ENCODE peak calls at places on chromosome 4, in four cellular contexts. Y is BJ; J is naive thymus-derived CD4-positive, alpha-beta T cell; H is AG09309. G is an unnamed sample.

GRCh38 chr4:186659936-186660335 is 63.7 kb downstream of the FAT1 start:
- DNase-seq in Y (no peak), J (no peak), H (no peak), G (no peak)

GRCh38 chr4:55175779-55176231 is 50.4 kb upstream of the KDR start:
- DNase-seq in Y (peak; percentile 67), J (no peak), H (no peak), G (peak; percentile 66)

GRCh38 chr4:52202251-52202779 is 151.2 kb downstream of the SPATA18 start:
- DNase-seq in Y (no peak), J (no peak), H (no peak), G (no peak)

GRCh38 chr4:61984260-61984909 is 784.3 kb downstream of the ADGRL3 start:
- DNase-seq in Y (no peak), J (no peak), H (no peak), G (no peak)

GRCh38 chr4:161936625-161937133 is 227.1 kb downstream of the FSTL5 start:
- DNase-seq in Y (peak; percentile 95), J (no peak), H (peak; percentile 91), G (peak; percentile 95)

GRCh38 chr4:79913581-79913980 is 159.4 kb downstream of the ANTXR2 start:
- DNase-seq in Y (no peak), J (no peak), H (peak; percentile 17), G (no peak)

GRCh38 chr4:26887809-26888208 is 27.2 kb downstream of the STIM2 start:
- DNase-seq in Y (no peak), J (no peak), H (no peak), G (no peak)

GRCh38 chr4:72365016-72365415 is 204.0 kb downstream of the ADAMTS3 start:
- DNase-seq in Y (no peak), J (no peak), H (no peak), G (no peak)

GRCh38 chr4:124526321-124526720 is 186.2 kb downstream of the ANKRD50 start:
- DNase-seq in Y (no peak), J (no peak), H (no peak), G (no peak)

GRCh38 chr4:38562751-38563198 is 101.2 kb upstream of the KLF3 start:
- DNase-seq in Y (no peak), J (no peak), H (no peak), G (peak; percentile 72)

GRCh38 chr4:67929447-67929846 is 33.8 kb downstream of the TMPRSS11A start:
- DNase-seq in Y (no peak), J (no peak), H (no peak), G (peak; percentile 96)

GRCh38 chr4:94961420-94961819 is 203.7 kb downstream of the BMPR1B start:
- DNase-seq in Y (no peak), J (no peak), H (no peak), G (peak; percentile 16)

GRCh38 chr4:115609631-115610030 is 496.2 kb upstream of the NDST4 start:
- DNase-seq in Y (no peak), J (no peak), H (no peak), G (no peak)

GRCh38 chr4:18930487-18930886 is 908.9 kb upstream of the LCORL start:
- DNase-seq in Y (no peak), J (no peak), H (no peak), G (no peak)

GRCh38 chr4:73855406-73855805 is 2.3 kb downstream of the PF4V1 start:
- DNase-seq in Y (no peak), J (no peak), H (no peak), G (peak; percentile 35)

GRCh38 chr4:150515135-150515534 is 66.8 kb upstream of the MAB21L2 start:
- DNase-seq in Y (no peak), J (no peak), H (no peak), G (no peak)

GRCh38 chr4:80731436-80731835 is 299.1 kb upstream of the BMP3 start:
- DNase-seq in Y (no peak), J (no peak), H (no peak), G (peak; percentile 28)

GRCh38 chr4:37715889-37716402 is 29.8 kb upstream of the RELL1 start:
- DNase-seq in Y (no peak), J (no peak), H (no peak), G (peak; percentile 84)

GRCh38 chr4:52958232-52958631 is 96.1 kb downstream of the RASL11B start:
- DNase-seq in Y (peak; percentile 53), J (no peak), H (no peak), G (no peak)

GRCh38 chr4:155331478-155331877 is 45.3 kb downstream of the MAP9 start:
- DNase-seq in Y (no peak), J (no peak), H (no peak), G (no peak)

GRCh38 chr4:6134612-6135220 is 65.6 kb downstream of the JAKMIP1 start:
- DNase-seq in Y (no peak), J (no peak), H (no peak), G (no peak)

GRCh38 chr4:82401600-82401999 is 27.8 kb upstream of the HNRNPD start:
- DNase-seq in Y (no peak), J (no peak), H (no peak), G (peak; percentile 62)

GRCh38 chr4:56448301-56448700 is 12.2 kb downstream of the PAICS start:
- DNase-seq in Y (no peak), J (no peak), H (no peak), G (no peak)

GRCh38 chr4:121139533-121140222 is 24.4 kb downstream of the TNIP3 start:
- DNase-seq in Y (peak; percentile 55), J (peak; percentile 77), H (no peak), G (peak; percentile 53)

GRCh38 chr4:105520819-105521790 is 31.3 kb upstream of the ARHGEF38 start:
- DNase-seq in Y (no peak), J (no peak), H (no peak), G (peak; percentile 61)

GRCh38 chr4:145012841-145013240 is 85.2 kb downstream of the ANAPC10 start:
- DNase-seq in Y (no peak), J (no peak), H (no peak), G (peak; percentile 80)

GRCh38 chr4:1567519-1567807 is 116.7 kb downstream of the FAM53A start:
- DNase-seq in Y (no peak), J (no peak), H (no peak), G (no peak)

GRCh38 chr4:1566838-1567518 is 117.1 kb downstream of the FAM53A start:
- DNase-seq in Y (no peak), J (no peak), H (no peak), G (no peak)

GRCh38 chr4:1563768-1564485 is 120.2 kb downstream of the FAM53A start:
- DNase-seq in Y (no peak), J (no peak), H (no peak), G (no peak)

GRCh38 chr4:1564535-1565375 is 119.4 kb downstream of the FAM53A start:
- DNase-seq in Y (no peak), J (no peak), H (no peak), G (no peak)

GRCh38 chr4:1565598-1566295 is 118.4 kb downstream of the FAM53A start:
- DNase-seq in Y (no peak), J (peak; percentile 29), H (no peak), G (no peak)
- H3K4me3 ChIP-seq in Y (no peak overlapping the region), J (no peak overlapping the region), H (no peak overlapping the region), G (no peak overlapping the region)

DNA sequence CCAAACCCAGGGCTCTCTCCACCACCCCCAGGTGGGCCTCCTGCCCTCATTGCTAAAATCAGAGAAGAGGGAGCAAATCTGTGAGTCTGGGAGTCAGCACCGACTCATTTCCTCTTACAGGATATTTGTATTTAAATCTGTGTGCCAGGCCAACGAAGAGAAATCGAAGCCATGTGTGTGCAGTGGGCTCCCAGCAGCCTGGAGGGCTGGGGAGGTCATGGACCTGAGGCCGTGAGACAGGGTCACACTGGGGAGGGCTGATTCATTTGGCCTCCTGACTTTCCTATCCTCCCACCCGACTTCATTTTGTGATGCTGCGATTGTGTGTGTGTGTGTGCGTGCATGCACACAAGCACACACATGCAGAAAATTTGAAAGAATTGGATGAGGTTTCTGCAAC is 48.6 kb upstream of the STX18 start:
- DNase-seq in Y (no peak), J (no peak), H (no peak), G (peak; percentile 9)
- H3K4me3 ChIP-seq in Y (no peak overlapping the region), J (no peak overlapping the region), H (no peak overlapping the region), G (no peak overlapping the region)

DNA sequence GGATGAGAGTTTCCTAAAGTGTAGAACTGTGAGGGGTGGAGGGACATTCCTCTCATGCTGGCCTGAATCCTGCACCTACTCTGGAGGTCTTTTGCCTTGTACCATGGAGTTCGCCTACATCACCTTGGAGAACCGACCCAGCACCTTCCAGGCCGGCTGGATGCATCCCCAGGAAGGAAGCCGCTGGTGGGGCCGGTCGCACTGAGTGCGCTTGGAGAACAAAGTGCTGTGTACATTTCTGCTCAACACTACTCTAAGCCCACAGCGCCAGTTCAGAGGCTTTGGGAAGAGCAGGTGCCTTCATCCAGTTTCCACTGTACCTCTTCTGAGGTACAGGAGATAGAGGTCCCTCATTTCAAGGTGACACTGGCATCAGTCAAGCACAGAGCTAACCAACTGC is 15.4 kb upstream of the IRF2 start:
- DNase-seq in Y (no peak), J (no peak), H (no peak), G (no peak)
- H3K4me3 ChIP-seq in Y (no peak overlapping the region), J (no peak overlapping the region), H (no peak overlapping the region), G (no peak overlapping the region)

DNA sequence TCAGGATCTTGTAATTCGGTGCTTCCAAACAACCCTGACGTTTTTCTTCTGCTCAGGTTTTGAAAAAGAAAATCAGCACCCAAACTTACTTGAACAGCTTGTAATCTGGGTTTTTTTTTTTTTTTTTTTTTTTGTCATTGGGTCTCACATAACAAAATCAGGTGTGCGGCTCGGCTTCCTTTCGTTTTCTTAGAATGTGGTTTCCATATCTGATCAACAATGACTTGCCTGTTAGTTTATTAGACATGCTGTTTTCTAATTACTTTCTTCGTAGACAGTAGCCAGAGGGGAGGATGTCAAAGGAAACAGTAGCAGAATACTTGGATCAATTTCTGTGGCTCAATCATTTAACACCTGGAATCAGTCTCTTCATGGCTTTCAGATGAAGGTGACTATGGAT is 890 bp upstream of the FREM3 start:
- DNase-seq in Y (no peak), J (no peak), H (no peak), G (no peak)
- H3K4me3 ChIP-seq in Y (no peak overlapping the region), J (no peak overlapping the region), H (no peak overlapping the region), G (no peak overlapping the region)

GRCh38 chr4:70678383-70678999 is 9.8 kb upstream of the UTP3 start:
- DNase-seq in Y (no peak), J (no peak), H (no peak), G (no peak)
- H3K4me3 ChIP-seq in Y (no peak overlapping the region), J (no peak overlapping the region), H (no peak overlapping the region), G (no peak overlapping the region)

GRCh38 chr4:147682755-147683154 is 1.2 kb downstream of the PRMT9 start:
- DNase-seq in Y (no peak), J (no peak), H (no peak), G (no peak)
- H3K4me3 ChIP-seq in Y (no peak overlapping the region), J (peak overlapping the region; percentile 97), H (peak overlapping the region; percentile 85), G (peak overlapping the region; percentile 87)

GRCh38 chr4:108171541-108172230 is 3.0 kb upstream of the LEF1 start:
- DNase-seq in Y (no peak), J (peak; percentile 88), H (no peak), G (no peak)
- H3K4me3 ChIP-seq in Y (no peak overlapping the region), J (peak overlapping the region; percentile 86), H (no peak overlapping the region), G (no peak overlapping the region)

DNA sequence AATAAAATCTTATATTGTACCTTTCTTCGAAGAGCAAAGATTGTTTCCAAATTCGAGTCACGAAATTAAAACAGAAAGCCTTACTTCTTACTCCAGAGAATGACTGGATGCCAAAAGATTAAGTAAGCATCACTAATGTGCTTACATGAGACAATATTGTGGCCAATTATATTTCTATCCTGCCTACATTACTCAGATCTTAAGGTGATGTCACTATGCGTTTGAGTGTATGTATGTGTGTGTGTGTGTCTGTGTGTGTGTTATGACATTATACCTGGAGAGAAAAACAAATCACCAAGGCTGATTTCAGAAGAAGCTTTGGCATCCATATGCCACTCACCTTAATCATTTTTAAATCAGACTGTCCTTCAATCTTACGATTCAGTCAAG is 556.3 kb downstream of the PPARGC1A start:
- DNase-seq in Y (no peak), J (no peak), H (no peak), G (peak; percentile 70)
- H3K4me3 ChIP-seq in Y (no peak overlapping the region), J (no peak overlapping the region), H (no peak overlapping the region), G (no peak overlapping the region)

G was measured in epithelial cell of esophagus.